ENCODE peak calls at places on chromosomes 3 and 15, in four cellular contexts. G, J, F and E are unnamed samples.

GRCh38 chr3:135982922-135983581 is 17.5 kb downstream of the PPP2R3A start:
- DNase-seq in G (no peak), F (no peak), J (no peak), E (no peak)

GRCh38 chr3:146561879-146562278 is 17.5 kb upstream of the PLSCR1 start:
- DNase-seq in F (no peak), J (no peak), G (no peak), E (no peak)

GRCh38 chr3:49626796-49627195 is 47.4 kb upstream of the APEH start:
- DNase-seq in F (no peak), J (no peak), G (no peak), E (no peak)

GRCh38 chr3:107523361-107524213 is 825 bp downstream of the BBX start:
- DNase-seq in G (peak), F (peak), J (peak), E (peak)

GRCh38 chr15:73368301-73369072 is at the start of gene HCN4:
- DNase-seq in J (peak), F (no peak), G (no peak), E (no peak)

GRCh38 chr3:154469585-154469984 is 39.6 kb upstream of the GPR149 start:
- DNase-seq in F (no peak), J (no peak), G (no peak), E (no peak)

GRCh38 chr15:36571301-36571700 is 8.1 kb upstream of the CDIN1 start:
- DNase-seq in J (no peak), F (no peak), G (no peak), E (no peak)

GRCh38 chr3:10341901-10342398 is 21.0 kb upstream of the SEC13 start:
- DNase-seq in G (no peak), F (no peak), J (no peak), E (no peak)

GRCh38 chr3:181752202-181752671 is 40.5 kb downstream of the SOX2 start:
- DNase-seq in F (no peak), G (no peak), J (peak), E (no peak)

GRCh38 chr3:121989943-121990342 is 32.1 kb downstream of the ILDR1 start:
- DNase-seq in G (no peak), J (no peak), F (no peak), E (no peak)

GRCh38 chr15:82081904-82082810 is 36.3 kb upstream of the MEX3B start:
- DNase-seq in J (no peak), G (no peak), F (no peak), E (no peak)

GRCh38 chr3:41304603-41305002 is 105.3 kb downstream of the CTNNB1 start:
- DNase-seq in F (no peak), G (no peak), J (no peak), E (no peak)

GRCh38 chr3:88661433-88661824 is 446.0 kb upstream of the EPHA3 start:
- DNase-seq in J (no peak), G (no peak), F (no peak), E (no peak)

GRCh38 chr15:90679959-90680358 is 37.2 kb upstream of the BLM start:
- DNase-seq in J (no peak), G (no peak), F (no peak), E (no peak)

GRCh38 chr15:70327328-70328136 is 229.8 kb upstream of the TLE3 start:
- DNase-seq in G (no peak), F (no peak), J (no peak), E (no peak)

GRCh38 chr3:113626513-113627371 is 69.7 kb downstream of the USF3 start:
- DNase-seq in G (no peak), J (peak), F (no peak), E (no peak)

GRCh38 chr15:101255615-101256350 is 3.9 kb upstream of the CHSY1 start:
- DNase-seq in J (no peak), F (no peak), G (no peak), E (no peak)

GRCh38 chr15:31905054-31905453 is 125.3 kb upstream of the CHRNA7 start:
- DNase-seq in F (no peak), J (no peak), G (no peak), E (no peak)

GRCh38 chr15:98647026-98647773 is 1.1 kb upstream of the IGF1R start:
- DNase-seq in G (peak), F (peak), J (peak), E (peak)

GRCh38 chr3:34808287-34808686 is 831.0 kb upstream of the ARPP21 start:
- DNase-seq in F (no peak), G (no peak), J (no peak), E (no peak)

GRCh38 chr15:68277605-68278344 is at the start of gene FEM1B:
- DNase-seq in J (peak), F (peak), G (peak), E (peak)

GRCh38 chr3:119585193-119585592 is 5.9 kb downstream of the ADPRH start:
- DNase-seq in F (no peak), G (no peak), J (no peak), E (no peak)

GRCh38 chr3:39021465-39022274 is 30.1 kb downstream of the SCN11A start:
- DNase-seq in F (no peak), G (no peak), J (no peak), E (no peak)

GRCh38 chr3:157204880-157205279 is 44.9 kb upstream of the CCNL1 start:
- DNase-seq in G (no peak), F (no peak), J (no peak), E (no peak)

GRCh38 chr15:29045717-29046116 is 159.9 kb downstream of the APBA2 start:
- DNase-seq in F (no peak), G (no peak), J (no peak), E (no peak)

GRCh38 chr3:57128863-57129602 is 36.1 kb downstream of the IL17RD start:
- DNase-seq in J (no peak), G (no peak), F (no peak), E (no peak)

GRCh38 chr3:112339609-112340008 is 6.7 kb downstream of the CD200 start:
- DNase-seq in G (no peak), J (no peak), F (no peak), E (no peak)